ENCODE peak calls at places on chromosomes 11 and 22, in five cellular contexts. B is CD8-positive, alpha-beta memory T cell; E is brain microvascular endothelial cell; D is GM12865; O is right lobe of liver. Z is an unnamed sample.

GRCh38 chr11:35359321-35360058 is 59.9 kb downstream of the SLC1A2 start:
- DNase-seq in B (no peak), E (no peak), D (no peak), O (no peak), Z (no peak)

GRCh38 chr11:130390071-130390758 is 38.2 kb downstream of the ADAMTS8 start:
- DNase-seq in B (no peak), E (peak; percentile 71), D (no peak), O (no peak), Z (peak; percentile 23)

GRCh38 chr22:41833369-41834004 is 582 bp downstream of the SREBF2 start:
- DNase-seq in B (peak; percentile 29), E (no peak), D (peak; percentile 61), O (peak; percentile 65), Z (no peak)

GRCh38 chr11:124863137-124863825 is 2.0 kb upstream of the ROBO3 start:
- DNase-seq in B (no peak), E (peak; percentile 16), D (no peak), O (peak; percentile 52), Z (no peak)

GRCh38 chr22:17997456-17997855 is 26.9 kb downstream of the MICAL3 start:
- DNase-seq in B (no peak), E (peak; percentile 28), D (no peak), O (no peak), Z (no peak)

GRCh38 chr22:36744791-36745190 is 31.1 kb downstream of the IFT27 start:
- DNase-seq in B (no peak), E (no peak), D (no peak), O (no peak), Z (no peak)

GRCh38 chr11:43504316-43504950 is 145.7 kb downstream of the TTC17 start:
- DNase-seq in B (no peak), E (peak; percentile 7), D (peak; percentile 29), O (no peak), Z (no peak)

GRCh38 chr11:103486609-103487008 is 377.4 kb downstream of the DYNC2H1 start:
- DNase-seq in B (no peak), E (no peak), D (no peak), O (no peak), Z (no peak)

GRCh38 chr11:76408171-76408965 is 27.2 kb downstream of the GVQW3 start:
- DNase-seq in B (no peak), E (no peak), D (no peak), O (no peak), Z (peak; percentile 28)

GRCh38 chr11:130037881-130038601 is 31.7 kb upstream of the APLP2 start:
- DNase-seq in B (no peak), E (peak; percentile 19), D (no peak), O (no peak), Z (no peak)

GRCh38 chr11:19253817-19254216 is 13.1 kb upstream of the E2F8 start:
- DNase-seq in B (no peak), E (no peak), D (no peak), O (no peak), Z (no peak)

GRCh38 chr22:43343262-43343988 is at the start of gene SCUBE1:
- DNase-seq in B (peak; percentile 6), E (no peak), D (no peak), O (peak; percentile 74), Z (no peak)

GRCh38 chr22:43342347-43343261 is 568 bp downstream of the SCUBE1 start:
- DNase-seq in B (no peak), E (no peak), D (no peak), O (no peak), Z (no peak)

GRCh38 chr22:43338766-43339345 is 4.3 kb downstream of the SCUBE1 start:
- DNase-seq in B (no peak), E (no peak), D (no peak), O (no peak), Z (no peak)

GRCh38 chr22:43337946-43338345 is 5.2 kb downstream of the SCUBE1 start:
- DNase-seq in B (no peak), E (no peak), D (no peak), O (no peak), Z (no peak)

GRCh38 chr22:43341565-43341964 is 1.6 kb downstream of the SCUBE1 start:
- DNase-seq in B (no peak), E (no peak), D (no peak), O (no peak), Z (no peak)
- H3K4me3 ChIP-seq in B (no peak overlapping the region), E (no peak overlapping the region), D (no peak overlapping the region), O (no peak overlapping the region), Z (no peak overlapping the region)

DNA sequence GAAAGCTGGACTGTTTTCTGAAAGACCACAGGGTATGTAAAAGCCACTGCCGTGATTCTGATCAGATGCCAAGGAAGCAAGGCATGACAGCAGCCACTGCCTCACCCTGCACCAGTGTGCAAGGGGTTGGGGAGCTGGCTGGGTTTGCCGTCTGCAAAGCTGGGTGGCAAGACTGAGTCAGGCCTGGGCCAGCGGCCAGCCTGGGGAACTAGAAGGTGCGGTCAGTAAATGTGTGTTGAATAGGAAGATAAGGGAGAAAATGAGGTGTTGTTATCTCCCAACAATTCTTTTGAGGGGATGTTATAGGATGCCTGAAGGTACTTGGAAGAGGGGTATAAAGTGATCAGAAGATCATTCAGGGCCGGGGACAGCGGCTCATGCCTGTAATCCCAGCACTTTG is 8.0 kb downstream of the VSTM5 start:
- DNase-seq in B (no peak), E (peak; percentile 30), D (no peak), O (no peak), Z (no peak)
- H3K4me3 ChIP-seq in B (no peak overlapping the region), E (no peak overlapping the region), D (no peak overlapping the region), O (no peak overlapping the region), Z (no peak overlapping the region)

GRCh38 chr11:117885777-117886176 is 9.3 kb upstream of the FXYD6 start:
- DNase-seq in B (no peak), E (no peak), D (no peak), O (no peak), Z (no peak)
- H3K4me3 ChIP-seq in B (no peak overlapping the region), E (no peak overlapping the region), D (no peak overlapping the region), O (no peak overlapping the region), Z (no peak overlapping the region)

GRCh38 chr11:962743-963142 is 37.1 kb downstream of the AP2A2 start:
- DNase-seq in B (no peak), E (no peak), D (no peak), O (no peak), Z (no peak)

GRCh38 chr11:963852-964251 is 38.2 kb downstream of the AP2A2 start:
- DNase-seq in B (no peak), E (no peak), D (no peak), O (no peak), Z (no peak)

GRCh38 chr11:959027-959426 is 33.4 kb downstream of the AP2A2 start:
- DNase-seq in B (no peak), E (no peak), D (no peak), O (no peak), Z (no peak)

GRCh38 chr11:959608-960007 is 33.9 kb downstream of the AP2A2 start:
- DNase-seq in B (no peak), E (no peak), D (no peak), O (peak; percentile 89), Z (no peak)

DNA sequence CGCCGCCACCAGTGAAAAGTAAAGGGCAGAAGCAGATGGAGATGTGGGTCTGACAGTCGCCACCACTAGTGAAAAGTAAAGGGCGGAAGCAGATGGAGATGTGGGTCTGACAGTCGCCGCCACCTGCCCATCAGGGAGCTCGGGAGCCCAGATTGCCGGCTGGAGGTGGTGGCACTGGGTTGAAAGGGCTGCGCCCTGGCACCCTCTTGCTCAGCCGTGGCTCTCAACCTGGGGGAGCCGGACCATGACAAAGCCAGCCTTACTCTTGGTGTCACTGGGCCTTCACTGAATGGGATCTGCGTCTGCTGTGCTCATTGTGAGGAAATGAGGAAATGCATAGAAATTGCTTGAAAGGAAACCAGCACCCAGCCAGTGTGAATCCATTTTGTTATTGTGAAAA is 36.3 kb downstream of the AP2A2 start:
- DNase-seq in B (no peak), E (no peak), D (no peak), O (no peak), Z (peak; percentile 49)
- H3K4me3 ChIP-seq in B (no peak overlapping the region), E (no peak overlapping the region), D (no peak overlapping the region), O (no peak overlapping the region), Z (no peak overlapping the region)

DNA sequence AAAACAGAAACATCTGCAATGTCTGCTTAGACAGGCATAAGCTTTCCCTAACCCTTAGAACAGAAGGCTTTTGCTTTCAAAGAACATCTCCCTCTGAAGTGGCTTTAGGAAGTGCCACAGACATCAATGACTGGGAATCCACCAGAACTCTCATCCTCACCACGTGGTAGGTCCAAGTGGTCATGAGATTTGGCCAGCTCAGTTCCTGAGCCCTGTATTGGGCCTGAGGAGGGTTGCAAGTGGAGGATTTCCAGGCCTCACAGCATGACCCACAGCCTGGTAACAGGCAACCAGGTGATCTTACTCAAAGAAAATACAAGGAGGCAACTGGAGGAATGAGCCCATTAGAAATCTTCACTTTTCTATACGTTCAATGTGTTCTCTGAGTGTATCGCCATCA is 1.6 kb downstream of the CASP1 start:
- DNase-seq in B (no peak), E (no peak), D (no peak), O (no peak), Z (no peak)
- H3K4me3 ChIP-seq in B (peak overlapping the region; percentile 73), E (no peak overlapping the region), D (peak overlapping the region; percentile 73), O (no peak overlapping the region), Z (no peak overlapping the region)

GRCh38 chr22:49930128-49930527 is 11.7 kb downstream of the CRELD2 start:
- DNase-seq in B (no peak), E (no peak), D (no peak), O (peak; percentile 63), Z (no peak)
- H3K4me3 ChIP-seq in B (no peak overlapping the region), E (no peak overlapping the region), D (no peak overlapping the region), O (no peak overlapping the region), Z (no peak overlapping the region)

GRCh38 chr11:3359092-3359824 is 19.7 kb downstream of the ZNF195 start:
- DNase-seq in B (no peak), E (no peak), D (no peak), O (no peak), Z (no peak)
- H3K4me3 ChIP-seq in B (no peak overlapping the region), E (no peak overlapping the region), D (no peak overlapping the region), O (no peak overlapping the region), Z (no peak overlapping the region)

GRCh38 chr11:95435192-95435591 is 204.2 kb upstream of the SESN3 start:
- DNase-seq in B (no peak), E (no peak), D (no peak), O (no peak), Z (no peak)
- H3K4me3 ChIP-seq in B (no peak overlapping the region), E (no peak overlapping the region), D (no peak overlapping the region), O (no peak overlapping the region), Z (no peak overlapping the region)

DNA sequence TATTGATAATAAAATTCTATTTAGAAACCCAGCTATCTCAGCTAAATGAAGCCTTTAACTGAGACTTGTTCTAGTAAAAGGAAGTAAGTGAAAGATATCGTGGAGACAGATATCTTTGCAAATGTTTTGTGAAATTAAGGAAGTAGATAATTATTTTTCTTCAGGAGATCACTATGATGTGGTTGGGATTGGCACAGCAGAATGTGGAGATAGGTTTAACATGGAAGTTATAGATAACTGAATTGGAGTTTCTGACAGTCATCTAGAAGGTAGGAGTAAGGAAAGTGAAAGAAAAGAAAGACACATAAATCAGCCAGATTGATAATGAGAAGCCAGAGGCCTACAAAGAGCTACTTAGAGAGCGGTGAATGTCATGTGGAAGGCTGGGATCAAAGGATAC is 4.7 kb upstream of the CASP5 start:
- DNase-seq in B (no peak), E (no peak), D (no peak), O (no peak), Z (no peak)
- H3K4me3 ChIP-seq in B (no peak overlapping the region), E (no peak overlapping the region), D (no peak overlapping the region), O (no peak overlapping the region), Z (no peak overlapping the region)

Z was measured in Jurkat, Clone E6-1.